ENCODE peak calls at places on chromosomes 12 and 14, in four cellular contexts. One of them, this sample, is unnamed.

GRCh38 chr14:44149597-44149996 is 357.5 kb downstream of the FSCB start:
- DNase-seq in MCF 10A: peak
- DNase-seq in A549: peak
- DNase-seq in mammary epithelial cell: peak
- DNase-seq in this sample: no peak

GRCh38 chr14:74583689-74584434 is 28.2 kb downstream of the LTBP2 start:
- DNase-seq in MCF 10A: peak
- DNase-seq in A549: peak
- DNase-seq in mammary epithelial cell: peak
- DNase-seq in this sample: no peak

GRCh38 chr12:5013206-5013830 is 30.4 kb upstream of the KCNA5 start:
- DNase-seq in MCF 10A: no peak
- DNase-seq in A549: no peak
- DNase-seq in mammary epithelial cell: peak
- DNase-seq in this sample: no peak

GRCh38 chr12:13000616-13000934 is 510 bp upstream of the HEBP1 start:
- DNase-seq in MCF 10A: peak
- DNase-seq in A549: peak
- DNase-seq in mammary epithelial cell: no peak
- DNase-seq in this sample: no peak

GRCh38 chr14:78232666-78233065 is 62.5 kb downstream of the NRXN3 start:
- DNase-seq in MCF 10A: no peak
- DNase-seq in A549: no peak
- DNase-seq in mammary epithelial cell: no peak
- DNase-seq in this sample: no peak

GRCh38 chr14:59283380-59283779 is 94.9 kb downstream of the DAAM1 start:
- DNase-seq in MCF 10A: peak
- DNase-seq in A549: no peak
- DNase-seq in mammary epithelial cell: peak
- DNase-seq in this sample: no peak

GRCh38 chr12:110732572-110732971 is 10.1 kb downstream of the PPP1CC start:
- DNase-seq in MCF 10A: no peak
- DNase-seq in A549: no peak
- DNase-seq in mammary epithelial cell: no peak
- DNase-seq in this sample: no peak

GRCh38 chr12:51351913-51352532 is 5.5 kb upstream of the CELA1 start:
- DNase-seq in MCF 10A: peak
- DNase-seq in A549: peak
- DNase-seq in mammary epithelial cell: peak
- DNase-seq in this sample: no peak

DNA sequence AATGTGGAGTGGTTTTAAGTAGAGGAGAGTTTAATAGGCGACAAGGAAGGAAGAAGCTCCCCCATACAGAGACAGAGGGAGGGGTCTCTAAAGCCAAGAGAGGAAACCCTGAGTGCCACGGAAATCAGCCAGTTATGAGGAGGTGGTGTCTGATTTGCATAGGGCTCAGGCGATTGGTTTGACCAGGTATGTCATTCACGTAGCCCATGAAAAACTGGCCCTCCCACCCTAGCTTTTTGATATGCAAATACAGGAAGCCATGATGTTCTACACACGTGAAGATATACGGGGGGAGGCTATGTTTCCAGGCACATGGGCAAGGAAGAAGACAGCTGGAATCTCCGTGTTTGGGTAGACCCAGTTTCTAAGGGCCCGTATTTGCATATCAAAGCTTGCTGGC is 717.8 kb upstream of the SEL1L start:
- DNase-seq in MCF 10A: no peak
- DNase-seq in A549: peak
- DNase-seq in mammary epithelial cell: no peak
- DNase-seq in this sample: no peak
- TF ChIP-seq CTCF in MCF 10A: no peak
- TF ChIP-seq CTCF in A549: no peak
- TF ChIP-seq CTCF in mammary epithelial cell: no peak
- TF ChIP-seq CTCF in this sample: no peak

GRCh38 chr12:6535960-6536847 is 1.9 kb downstream of the GAPDH start:
- DNase-seq in MCF 10A: no peak
- DNase-seq in A549: no peak
- DNase-seq in mammary epithelial cell: no peak
- DNase-seq in this sample: no peak
- TF ChIP-seq CTCF in MCF 10A: no peak
- TF ChIP-seq CTCF in A549: no peak
- TF ChIP-seq CTCF in mammary epithelial cell: no peak
- TF ChIP-seq CTCF in this sample: no peak

GRCh38 chr12:30823140-30823669 is 68.5 kb upstream of the CAPRIN2 start:
- DNase-seq in MCF 10A: no peak
- DNase-seq in A549: peak
- DNase-seq in mammary epithelial cell: no peak
- DNase-seq in this sample: peak
- TF ChIP-seq CTCF in MCF 10A: no peak
- TF ChIP-seq CTCF in A549: no peak
- TF ChIP-seq CTCF in mammary epithelial cell: no peak
- TF ChIP-seq CTCF in this sample: peak

GRCh38 chr14:95523818-95524448 is 7.5 kb upstream of the SYNE3 start:
- DNase-seq in MCF 10A: no peak
- DNase-seq in A549: no peak
- DNase-seq in mammary epithelial cell: no peak
- DNase-seq in this sample: no peak
- TF ChIP-seq CTCF in MCF 10A: no peak
- TF ChIP-seq CTCF in A549: no peak
- TF ChIP-seq CTCF in mammary epithelial cell: no peak
- TF ChIP-seq CTCF in this sample: no peak

DNA sequence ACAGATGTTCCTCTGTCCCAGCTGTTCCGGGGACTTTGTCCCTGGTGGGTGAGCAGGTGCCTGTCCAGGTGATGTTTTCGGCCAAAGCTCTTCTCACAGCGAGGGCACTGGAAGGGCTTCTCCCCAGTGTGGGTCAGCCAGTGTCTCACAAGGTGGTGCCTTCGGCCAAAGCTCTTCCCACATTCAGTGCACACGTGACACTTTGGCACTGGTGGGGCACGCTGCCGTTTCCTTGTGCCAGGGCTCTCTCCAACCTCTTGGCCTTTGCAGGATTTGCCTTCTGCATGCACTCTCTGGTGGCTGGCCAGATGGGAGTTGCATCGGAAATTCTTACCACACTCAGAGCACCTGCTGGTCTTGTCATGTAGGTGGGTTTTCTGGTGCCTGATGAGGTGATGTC is 7.7 kb downstream of the ZNF641 start:
- DNase-seq in MCF 10A: no peak
- DNase-seq in A549: no peak
- DNase-seq in mammary epithelial cell: no peak
- DNase-seq in this sample: no peak
- TF ChIP-seq CTCF in MCF 10A: no peak
- TF ChIP-seq CTCF in A549: no peak
- TF ChIP-seq CTCF in mammary epithelial cell: no peak
- TF ChIP-seq CTCF in this sample: no peak

DNA sequence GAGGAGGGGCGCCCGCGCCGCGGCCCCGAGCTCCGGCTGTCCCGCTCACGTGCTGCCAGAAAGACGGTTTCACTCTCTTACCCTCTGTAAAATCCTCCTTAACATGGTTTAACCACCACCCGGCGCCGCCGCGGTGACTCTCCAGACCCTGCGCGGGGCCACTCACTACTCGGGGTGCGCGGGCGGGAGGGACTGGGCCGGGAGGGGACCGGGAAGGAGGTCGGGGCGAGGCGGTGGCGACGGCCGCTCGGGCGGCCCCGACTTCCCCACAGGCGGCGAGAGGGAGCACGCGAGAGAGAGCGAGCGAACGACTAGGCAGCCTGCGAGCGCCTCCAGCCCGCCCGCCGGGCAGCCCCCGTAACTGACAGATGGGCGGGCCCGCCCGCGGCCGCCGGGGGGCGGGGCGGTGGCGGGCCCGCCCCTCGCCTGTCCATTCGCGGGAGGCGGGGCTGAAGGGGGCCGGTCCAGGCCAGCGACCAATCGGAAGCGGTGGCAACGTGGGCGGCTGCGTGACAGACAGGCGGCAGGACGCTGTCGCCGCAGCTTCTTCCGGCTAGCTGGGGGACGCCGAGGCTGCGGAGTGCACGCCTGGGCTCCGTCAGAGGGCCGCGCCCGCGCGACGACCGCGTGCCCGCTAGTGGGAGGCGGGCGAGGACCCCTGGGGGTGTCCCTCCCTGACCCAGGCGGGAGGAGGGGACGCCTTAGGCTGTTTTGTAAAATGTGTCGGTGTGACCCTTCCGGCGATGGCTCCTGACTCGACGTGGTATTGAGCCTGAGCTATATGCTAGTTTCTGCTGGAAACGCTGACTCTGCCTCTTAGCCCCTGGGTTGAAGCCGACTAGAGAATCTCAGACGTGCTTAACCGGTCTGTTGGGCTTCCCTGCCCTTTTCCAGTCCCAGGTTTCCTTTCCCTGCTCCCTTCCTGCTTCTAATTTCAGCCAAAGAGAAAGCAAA is at the start of gene EEA1:
- DNase-seq in MCF 10A: peak
- DNase-seq in A549: peak
- DNase-seq in mammary epithelial cell: peak
- DNase-seq in this sample: peak
- TF ChIP-seq CTCF in MCF 10A: no peak
- TF ChIP-seq CTCF in A549: peak
- TF ChIP-seq CTCF in mammary epithelial cell: no peak
- TF ChIP-seq CTCF in this sample: peak

GRCh38 chr12:120265483-120266179 is at the start of gene PXN:
- DNase-seq in MCF 10A: peak
- DNase-seq in A549: peak
- DNase-seq in mammary epithelial cell: peak
- DNase-seq in this sample: peak

GRCh38 chr12:120266180-120266535 is 628 bp upstream of the PXN start:
- DNase-seq in MCF 10A: no peak
- DNase-seq in A549: no peak
- DNase-seq in mammary epithelial cell: no peak
- DNase-seq in this sample: no peak

GRCh38 chr12:120264511-120265202 is 873 bp downstream of the PXN start:
- DNase-seq in MCF 10A: peak
- DNase-seq in A549: no peak
- DNase-seq in mammary epithelial cell: peak
- DNase-seq in this sample: no peak

GRCh38 chr12:120264086-120264485 is 1.4 kb downstream of the PXN start:
- DNase-seq in MCF 10A: no peak
- DNase-seq in A549: no peak
- DNase-seq in mammary epithelial cell: no peak
- DNase-seq in this sample: no peak

GRCh38 chr12:120265203-120265482 is 387 bp downstream of the PXN start:
- DNase-seq in MCF 10A: no peak
- DNase-seq in A549: no peak
- DNase-seq in mammary epithelial cell: no peak
- DNase-seq in this sample: no peak
- TF ChIP-seq CTCF in MCF 10A: no peak
- TF ChIP-seq CTCF in A549: no peak
- TF ChIP-seq CTCF in mammary epithelial cell: no peak
- TF ChIP-seq CTCF in this sample: no peak

DNA sequence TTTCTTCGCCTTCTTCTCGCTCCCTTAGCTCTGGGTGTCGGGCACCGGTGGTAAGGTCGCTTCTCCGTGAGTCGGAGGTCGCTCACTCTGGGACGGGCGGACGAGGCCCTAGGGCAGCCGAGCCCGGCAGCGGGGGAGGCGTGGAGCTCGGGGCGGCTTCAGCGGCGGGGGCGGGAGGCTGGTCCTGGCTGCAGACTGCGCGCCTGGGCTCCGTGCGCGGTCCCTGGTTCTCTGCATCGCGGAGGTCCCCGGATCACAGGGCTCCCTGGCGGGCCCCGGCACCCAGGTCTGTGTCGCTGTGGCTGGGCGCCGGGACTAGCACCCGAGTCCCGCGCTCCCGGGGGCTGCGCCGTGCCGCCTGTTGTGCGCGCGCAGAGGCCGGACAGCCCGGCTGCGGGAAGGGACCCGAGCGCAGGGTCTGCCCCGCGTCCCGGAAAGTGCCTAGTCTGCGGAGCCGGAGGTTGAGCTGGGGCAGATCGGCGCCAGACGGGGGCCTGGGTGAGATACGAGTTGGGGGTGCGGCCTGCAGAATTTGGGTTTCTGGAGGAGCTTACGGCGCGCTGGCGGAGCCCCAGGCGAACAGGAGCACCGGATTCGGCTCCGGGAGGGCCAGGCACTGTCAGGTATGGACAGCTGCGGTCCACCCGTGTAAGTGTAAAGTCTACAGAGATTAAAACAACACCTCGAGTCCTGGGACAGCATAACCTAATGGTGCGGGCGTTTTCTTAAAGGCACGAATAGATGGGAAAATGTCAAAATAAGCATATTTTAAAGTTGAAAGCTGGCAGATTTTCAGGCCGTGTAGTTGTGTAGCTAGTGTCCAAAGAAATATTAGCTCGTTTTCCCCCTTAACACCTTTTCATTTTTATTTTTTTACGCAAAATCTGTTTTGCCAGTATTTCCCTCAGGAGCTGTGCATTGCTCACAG is 722 bp downstream of the FRMD6 start:
- DNase-seq in MCF 10A: no peak
- DNase-seq in A549: no peak
- DNase-seq in mammary epithelial cell: no peak
- DNase-seq in this sample: peak
- TF ChIP-seq CTCF in MCF 10A: no peak
- TF ChIP-seq CTCF in A549: no peak
- TF ChIP-seq CTCF in mammary epithelial cell: no peak
- TF ChIP-seq CTCF in this sample: no peak